ENCODE peak calls at places on chromosome 18, in five cellular contexts. One of them, this sample, is unnamed.

GRCh38 chr18:12750708-12751502 is 48.1 kb downstream of the PSMG2 start:
- DNase-seq in GM23248: no peak
- DNase-seq in tibial artery: no peak
- DNase-seq in HCT116: no peak
- DNase-seq in thoracic aorta: no peak
- DNase-seq in this sample: no peak

GRCh38 chr18:48454146-48454796 is 45.1 kb upstream of the ZBTB7C start:
- DNase-seq in GM23248: no peak
- DNase-seq in tibial artery: no peak
- DNase-seq in HCT116: no peak
- DNase-seq in thoracic aorta: no peak
- DNase-seq in this sample: no peak

GRCh38 chr18:12296087-12296403 is 12.0 kb upstream of the TUBB6 start:
- DNase-seq in GM23248: peak; percentile 56
- DNase-seq in tibial artery: peak; percentile 43
- DNase-seq in HCT116: no peak
- DNase-seq in thoracic aorta: no peak
- DNase-seq in this sample: no peak

GRCh38 chr18:63422862-63423304 is 607 bp upstream of the VPS4B start:
- DNase-seq in GM23248: peak; percentile 81
- DNase-seq in tibial artery: no peak
- DNase-seq in HCT116: peak; percentile 18
- DNase-seq in thoracic aorta: no peak
- DNase-seq in this sample: no peak

GRCh38 chr18:13241083-13241892 is 22.7 kb downstream of the LDLRAD4 start:
- DNase-seq in GM23248: no peak
- DNase-seq in tibial artery: peak; percentile 46
- DNase-seq in HCT116: no peak
- DNase-seq in thoracic aorta: no peak
- DNase-seq in this sample: no peak

GRCh38 chr18:73249030-73249429 is 381.2 kb upstream of the NETO1 start:
- DNase-seq in GM23248: no peak
- DNase-seq in tibial artery: no peak
- DNase-seq in HCT116: no peak
- DNase-seq in thoracic aorta: no peak
- DNase-seq in this sample: no peak

GRCh38 chr18:38052879-38053590 is 487.4 kb upstream of the CELF4 start:
- DNase-seq in GM23248: no peak
- DNase-seq in tibial artery: no peak
- DNase-seq in HCT116: no peak
- DNase-seq in thoracic aorta: no peak
- DNase-seq in this sample: no peak

GRCh38 chr18:10072659-10073309 is 159.0 kb downstream of the VAPA start:
- DNase-seq in GM23248: peak; percentile 78
- DNase-seq in tibial artery: peak; percentile 52
- DNase-seq in HCT116: no peak
- DNase-seq in thoracic aorta: no peak
- DNase-seq in this sample: peak; percentile 50

GRCh38 chr18:49597556-49597955 is 35.7 kb downstream of the LIPG start:
- DNase-seq in GM23248: no peak
- DNase-seq in tibial artery: no peak
- DNase-seq in HCT116: no peak
- DNase-seq in thoracic aorta: no peak
- DNase-seq in this sample: peak; percentile 36

GRCh38 chr18:9608298-9608697 is 6.1 kb downstream of the PPP4R1 start:
- DNase-seq in GM23248: peak; percentile 48
- DNase-seq in tibial artery: no peak
- DNase-seq in HCT116: no peak
- DNase-seq in thoracic aorta: no peak
- DNase-seq in this sample: no peak

GRCh38 chr18:66724664-66725356 is 120.9 kb upstream of the CDH19 start:
- DNase-seq in GM23248: no peak
- DNase-seq in tibial artery: no peak
- DNase-seq in HCT116: no peak
- DNase-seq in thoracic aorta: no peak
- DNase-seq in this sample: peak; percentile 24
- H3K4me3 ChIP-seq in GM23248: no peak overlapping the region
- H3K4me3 ChIP-seq in tibial artery: no peak overlapping the region
- H3K4me3 ChIP-seq in HCT116: no peak overlapping the region
- H3K4me3 ChIP-seq in thoracic aorta: no peak overlapping the region
- H3K4me3 ChIP-seq in this sample: no peak overlapping the region

DNA sequence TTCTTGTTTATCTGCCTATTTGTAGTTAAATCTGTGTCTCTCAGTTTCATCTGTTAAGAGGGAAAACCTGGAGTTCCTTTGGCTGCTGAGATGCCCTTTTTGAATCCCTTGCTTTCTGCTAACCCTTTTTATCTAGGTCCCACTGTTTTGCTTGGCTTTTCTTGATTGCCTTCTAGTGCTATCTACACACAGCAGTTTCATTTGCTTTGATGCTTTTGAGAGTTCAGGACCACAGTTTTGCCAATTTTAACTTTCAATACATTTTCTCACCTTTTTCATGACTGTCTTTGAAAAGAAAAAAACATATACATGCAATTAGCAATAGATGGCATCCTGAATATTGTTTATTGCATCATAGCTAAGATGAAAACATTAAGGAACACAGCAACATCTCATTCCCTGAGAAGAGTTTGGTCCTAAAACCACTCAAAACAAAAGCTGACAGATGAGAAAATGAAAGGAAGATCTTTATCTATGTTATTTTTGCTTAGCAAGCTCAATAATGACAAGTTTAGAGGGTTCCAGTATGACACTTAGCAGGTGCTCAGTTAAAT is 241.4 kb upstream of the MEX3C start:
- DNase-seq in GM23248: no peak
- DNase-seq in tibial artery: no peak
- DNase-seq in HCT116: no peak
- DNase-seq in thoracic aorta: no peak
- DNase-seq in this sample: no peak
- H3K4me3 ChIP-seq in GM23248: no peak overlapping the region
- H3K4me3 ChIP-seq in tibial artery: no peak overlapping the region
- H3K4me3 ChIP-seq in HCT116: no peak overlapping the region
- H3K4me3 ChIP-seq in thoracic aorta: no peak overlapping the region
- H3K4me3 ChIP-seq in this sample: no peak overlapping the region

DNA sequence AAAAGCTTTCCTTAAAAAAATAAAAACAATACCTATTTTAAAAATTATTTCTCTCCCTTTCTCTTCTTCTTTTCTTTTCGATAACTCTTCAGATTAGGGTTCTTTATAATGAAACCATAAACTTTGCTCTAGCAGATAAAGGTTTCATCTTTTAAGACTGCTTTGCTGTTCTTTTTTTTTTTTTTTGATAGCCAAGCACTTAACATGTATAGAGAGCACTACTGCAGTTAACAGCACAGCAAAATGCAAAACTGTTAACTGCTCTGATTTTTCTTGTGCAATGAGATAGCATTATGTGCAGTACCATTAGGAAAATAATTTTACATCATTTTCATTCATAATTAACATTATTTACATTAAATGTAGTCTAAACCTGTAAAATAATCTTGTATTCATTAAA is 36.3 kb downstream of the GALNT1 start:
- DNase-seq in GM23248: no peak
- DNase-seq in tibial artery: no peak
- DNase-seq in HCT116: no peak
- DNase-seq in thoracic aorta: no peak
- DNase-seq in this sample: no peak
- H3K4me3 ChIP-seq in GM23248: no peak overlapping the region
- H3K4me3 ChIP-seq in tibial artery: no peak overlapping the region
- H3K4me3 ChIP-seq in HCT116: no peak overlapping the region
- H3K4me3 ChIP-seq in thoracic aorta: no peak overlapping the region
- H3K4me3 ChIP-seq in this sample: no peak overlapping the region

GRCh38 chr18:5417342-5417741 is 121.8 kb upstream of the ZBTB14 start:
- DNase-seq in GM23248: peak; percentile 24
- DNase-seq in tibial artery: no peak
- DNase-seq in HCT116: no peak
- DNase-seq in thoracic aorta: no peak
- DNase-seq in this sample: no peak
- H3K4me3 ChIP-seq in GM23248: no peak overlapping the region
- H3K4me3 ChIP-seq in tibial artery: no peak overlapping the region
- H3K4me3 ChIP-seq in HCT116: no peak overlapping the region
- H3K4me3 ChIP-seq in thoracic aorta: no peak overlapping the region
- H3K4me3 ChIP-seq in this sample: no peak overlapping the region

GRCh38 chr18:23107718-23108117 is 27.6 kb upstream of the CABLES1 start:
- DNase-seq in GM23248: peak; percentile 25
- DNase-seq in tibial artery: peak; percentile 10
- DNase-seq in HCT116: no peak
- DNase-seq in thoracic aorta: no peak
- DNase-seq in this sample: no peak

GRCh38 chr18:23105030-23105429 is 30.3 kb upstream of the CABLES1 start:
- DNase-seq in GM23248: no peak
- DNase-seq in tibial artery: no peak
- DNase-seq in HCT116: no peak
- DNase-seq in thoracic aorta: no peak
- DNase-seq in this sample: no peak

GRCh38 chr18:23108496-23108895 is 26.8 kb upstream of the CABLES1 start:
- DNase-seq in GM23248: peak; percentile 46
- DNase-seq in tibial artery: no peak
- DNase-seq in HCT116: no peak
- DNase-seq in thoracic aorta: no peak
- DNase-seq in this sample: no peak

GRCh38 chr18:23105581-23106219 is 29.6 kb upstream of the CABLES1 start:
- DNase-seq in GM23248: no peak
- DNase-seq in tibial artery: no peak
- DNase-seq in HCT116: no peak
- DNase-seq in thoracic aorta: no peak
- DNase-seq in this sample: no peak

DNA sequence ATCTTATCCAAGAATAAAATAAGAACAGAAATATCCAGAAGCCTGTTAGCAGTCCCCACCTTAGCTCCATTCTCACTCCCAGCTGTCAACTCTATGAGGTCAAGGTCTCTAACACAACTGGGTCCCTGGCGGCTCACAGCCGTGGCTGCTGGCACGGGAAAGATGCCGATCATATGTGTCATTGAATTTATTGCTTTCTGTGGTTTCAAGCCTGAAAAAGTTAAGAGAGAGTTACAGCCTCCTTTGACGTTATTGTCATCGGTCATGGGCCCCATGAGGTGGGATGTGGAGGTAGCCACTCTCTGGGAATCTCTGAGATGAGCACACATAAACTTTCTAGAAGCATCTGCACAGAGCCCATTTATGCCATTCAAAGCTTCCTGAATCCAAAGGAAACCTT is 28.7 kb upstream of the CABLES1 start:
- DNase-seq in GM23248: peak; percentile 95
- DNase-seq in tibial artery: peak; percentile 78
- DNase-seq in HCT116: peak; percentile 88
- DNase-seq in thoracic aorta: no peak
- DNase-seq in this sample: peak; percentile 93
- H3K4me3 ChIP-seq in GM23248: peak overlapping the region; percentile 46
- H3K4me3 ChIP-seq in tibial artery: no peak overlapping the region
- H3K4me3 ChIP-seq in HCT116: no peak overlapping the region
- H3K4me3 ChIP-seq in thoracic aorta: peak overlapping the region; percentile 3
- H3K4me3 ChIP-seq in this sample: peak overlapping the region; percentile 18

GRCh38 chr18:26804474-26804873 is 61.0 kb downstream of the AQP4 start:
- DNase-seq in GM23248: no peak
- DNase-seq in tibial artery: no peak
- DNase-seq in HCT116: no peak
- DNase-seq in thoracic aorta: no peak
- DNase-seq in this sample: no peak
- H3K4me3 ChIP-seq in GM23248: no peak overlapping the region
- H3K4me3 ChIP-seq in tibial artery: no peak overlapping the region
- H3K4me3 ChIP-seq in HCT116: no peak overlapping the region
- H3K4me3 ChIP-seq in thoracic aorta: no peak overlapping the region
- H3K4me3 ChIP-seq in this sample: no peak overlapping the region